ENCODE peak calls at places on chromosomes 2 and 18, in five cellular contexts. Q, D, Y, F and B are unnamed samples.

GRCh38 chr18:44564922-44565321 is 115.8 kb upstream of the SETBP1 start:
- DNase-seq in Q (no peak), D (no peak), F (no peak), Y (peak; percentile 42), B (peak; percentile 7)

GRCh38 chr2:45852450-45853150 is 201.1 kb downstream of the PRKCE start:
- DNase-seq in Y (no peak), D (no peak), Q (no peak), F (no peak), B (no peak)

GRCh38 chr2:161172901-161173540 is 12.8 kb downstream of the TANK start:
- DNase-seq in D (no peak), Q (no peak), F (no peak), Y (no peak), B (no peak)

GRCh38 chr2:196200557-196200956 is 29.2 kb upstream of the STK17B start:
- DNase-seq in Y (no peak), D (no peak), Q (no peak), F (no peak), B (no peak)

GRCh38 chr2:235715601-235716000 is 221.8 kb downstream of the AGAP1 start:
- DNase-seq in D (no peak), Y (no peak), Q (no peak), F (no peak), B (no peak)

GRCh38 chr2:29192526-29192925 is 77.3 kb downstream of the CLIP4 start:
- DNase-seq in Y (no peak), D (no peak), F (no peak), Q (no peak), B (no peak)

GRCh38 chr2:47471429-47472116 is 68.6 kb downstream of the MSH2 start:
- DNase-seq in F (no peak), D (no peak), Y (no peak), Q (no peak), B (no peak)

GRCh38 chr2:178363252-178363651 is 87.7 kb downstream of the PRKRA start:
- DNase-seq in Y (peak; percentile 52), D (peak; percentile 56), Q (peak; percentile 7), F (peak; percentile 48), B (no peak)

GRCh38 chr2:12928706-12929291 is 212.1 kb downstream of the TRIB2 start:
- DNase-seq in D (no peak), Q (no peak), Y (no peak), F (no peak), B (no peak)

GRCh38 chr2:68196120-68196716 is 38.5 kb downstream of the PNO1 start:
- DNase-seq in Q (no peak), F (no peak), Y (no peak), D (peak; percentile 16), B (peak; percentile 40)

GRCh38 chr2:70440621-70441020 is 113.0 kb downstream of the TGFA start:
- DNase-seq in D (no peak), F (no peak), Q (no peak), Y (no peak), B (no peak)

GRCh38 chr2:234463626-234464290 is 33.1 kb downstream of the ARL4C start:
- DNase-seq in D (no peak), Y (peak; percentile 83), Q (peak; percentile 79), F (peak; percentile 76), B (peak; percentile 71)

DNA sequence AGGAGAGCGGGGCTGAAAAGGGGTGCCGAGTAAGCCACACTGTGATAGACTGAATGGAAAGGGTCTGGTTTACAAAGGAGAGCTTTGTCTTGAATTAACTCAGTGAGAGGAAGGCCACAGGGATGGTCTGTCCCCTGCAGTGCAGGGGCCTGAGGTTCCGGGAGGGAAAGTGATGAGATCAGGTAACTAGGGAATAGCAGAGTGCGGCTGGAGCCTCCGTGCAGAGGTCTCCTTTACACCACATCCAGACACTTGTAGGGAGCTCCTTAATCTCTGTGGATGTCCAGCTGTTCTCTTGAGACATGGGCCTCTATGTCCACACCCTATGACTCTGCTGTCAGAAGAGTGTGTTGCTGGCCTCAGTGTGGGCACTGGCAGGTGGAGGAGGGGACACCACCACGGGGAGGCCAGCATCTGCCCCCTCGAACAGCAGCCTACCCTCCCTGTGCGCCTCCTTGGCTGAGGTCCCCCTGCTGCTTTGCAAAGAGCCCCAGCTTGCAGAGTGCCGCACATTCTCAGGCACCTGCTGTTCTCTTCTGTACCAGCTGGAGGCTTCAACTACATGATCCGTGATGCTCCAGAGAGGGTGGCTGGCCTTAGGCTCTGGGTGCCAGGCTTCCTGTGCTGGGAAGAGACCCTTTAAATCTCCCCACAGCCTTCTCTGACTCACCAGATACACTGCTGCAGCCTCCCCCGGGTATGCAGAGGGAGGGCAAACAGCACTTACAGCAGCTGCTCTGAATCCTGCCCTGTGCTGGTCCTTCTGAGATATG is 25.9 kb downstream of the ENOSF1 start:
- DNase-seq in D (no peak), F (no peak), Q (no peak), Y (no peak), B (no peak)
- H3K4me2 ChIP-seq in D (no peak overlapping the region), F (no peak overlapping the region), Q (no peak overlapping the region), Y (no peak overlapping the region), B (no peak overlapping the region)

GRCh38 chr2:219362072-219362471 is 25.6 kb downstream of the DNPEP start:
- DNase-seq in D (no peak), F (no peak), Q (no peak), Y (no peak), B (no peak)
- H3K4me2 ChIP-seq in D (no peak overlapping the region), F (no peak overlapping the region), Q (peak overlapping the region; percentile 29), Y (no peak overlapping the region), B (no peak overlapping the region)

DNA sequence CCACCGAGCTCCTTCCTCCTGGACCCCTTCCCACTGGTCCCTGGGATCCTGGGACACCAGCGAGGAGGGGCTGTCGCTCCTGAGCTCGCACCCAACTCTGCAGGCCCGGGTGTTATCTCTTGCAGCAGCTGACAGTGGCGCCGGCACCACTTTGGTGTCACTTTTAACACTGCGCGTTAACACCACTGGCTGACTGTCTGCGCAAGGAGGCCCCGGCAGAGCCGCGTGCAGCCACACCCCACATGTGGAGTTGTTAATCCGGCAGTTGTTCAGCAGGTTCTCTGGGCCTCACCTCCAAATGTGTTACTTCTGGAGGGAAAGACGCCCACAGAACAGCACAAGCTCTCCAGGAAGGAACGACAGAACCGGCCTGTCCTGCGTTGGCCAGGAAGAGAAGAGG is 155.0 kb upstream of the GLI2 start:
- DNase-seq in Q (no peak), Y (no peak), D (no peak), F (no peak), B (no peak)
- H3K4me2 ChIP-seq in Q (no peak overlapping the region), Y (no peak overlapping the region), D (no peak overlapping the region), F (no peak overlapping the region), B (no peak overlapping the region)

GRCh38 chr2:3758906-3759305 is 55.5 kb downstream of the DCDC2C start:
- DNase-seq in F (no peak), Y (no peak), D (no peak), Q (no peak), B (no peak)

GRCh38 chr2:3751832-3752231 is 48.5 kb downstream of the DCDC2C start:
- DNase-seq in Q (no peak), D (no peak), F (no peak), Y (no peak), B (no peak)

GRCh38 chr2:3754795-3755194 is 51.4 kb downstream of the DCDC2C start:
- DNase-seq in D (no peak), F (no peak), Q (no peak), Y (no peak), B (no peak)

GRCh38 chr2:3754280-3754679 is 50.9 kb downstream of the DCDC2C start:
- DNase-seq in F (no peak), Q (no peak), Y (no peak), D (peak; percentile 8), B (no peak)

GRCh38 chr2:3755277-3755676 is 51.9 kb downstream of the DCDC2C start:
- DNase-seq in F (no peak), Q (no peak), D (no peak), Y (no peak), B (no peak)
- H3K4me2 ChIP-seq in F (no peak overlapping the region), Q (no peak overlapping the region), D (no peak overlapping the region), Y (no peak overlapping the region), B (no peak overlapping the region)

GRCh38 chr18:79522451-79523220 is 126.9 kb downstream of the NFATC1 start:
- DNase-seq in Y (no peak), D (no peak), Q (no peak), F (no peak), B (no peak)
- H3K4me2 ChIP-seq in Y (no peak overlapping the region), D (no peak overlapping the region), Q (no peak overlapping the region), F (no peak overlapping the region), B (no peak overlapping the region)

GRCh38 chr18:6370886-6371635 is 43.6 kb downstream of the L3MBTL4 start:
- DNase-seq in Y (no peak), Q (no peak), D (peak; percentile 86), F (no peak), B (peak; percentile 41)
- H3K4me2 ChIP-seq in Y (no peak overlapping the region), Q (no peak overlapping the region), D (peak overlapping the region; percentile 85), F (no peak overlapping the region), B (no peak overlapping the region)